ENCODE peak calls at places on chromosomes 7 and 10, in eight cellular contexts. I is activated CD4-positive, alpha-beta T cell treated with anti-CD3 and anti-CD28 coated beads, Interleukin-2, amount 50 U/mL, for 1 hour; M is GM20000; T is ureter; Z is RCC 7860; A is AG10803; N is HS-27A; S is stimulated activated CD4-positive, alpha-beta T cell treated with anti-CD3 and anti-CD28 coated beads, Interleukin-4, amount 100 ng/mL, for 4 hours. H is an unnamed sample.

GRCh38 chr10:72274730-72275350 is 1.1 kb downstream of the DDIT4 start:
- DNase-seq in S (peak), Z (no peak), N (no peak), M (peak), A (peak), I (peak), T (peak), H (peak)

GRCh38 chr7:126818393-126819196 is 434.1 kb downstream of the GRM8 start:
- DNase-seq in Z (no peak), I (no peak), A (no peak), M (no peak), N (no peak), S (no peak), T (no peak), H (no peak)

GRCh38 chr10:97887399-97887798 is 37.8 kb downstream of the GOLGA7B start:
- DNase-seq in T (no peak), A (no peak), S (no peak), Z (peak), I (no peak), M (no peak), N (no peak), H (no peak)

GRCh38 chr7:127704211-127704610 is 52.2 kb downstream of the SND1 start:
- DNase-seq in A (no peak), N (no peak), T (no peak), M (no peak), S (no peak), I (no peak), Z (peak), H (no peak)

GRCh38 chr10:29736325-29737208 is 101.8 kb upstream of the SVIL start:
- DNase-seq in A (no peak), I (peak), Z (peak), N (no peak), S (peak), M (peak), T (peak), H (peak)

GRCh38 chr7:11373546-11374142 is 400.0 kb downstream of the PHF14 start:
- DNase-seq in A (no peak), Z (peak), S (no peak), N (no peak), M (no peak), T (no peak), I (no peak), H (no peak)

GRCh38 chr10:97355571-97355975 is 21.0 kb upstream of the FRAT2 start:
- DNase-seq in I (no peak), T (no peak), N (no peak), A (no peak), S (no peak), M (no peak), Z (no peak), H (no peak)

GRCh38 chr10:59894114-59894513 is 12.2 kb downstream of the CCDC6 start:
- DNase-seq in S (no peak), Z (peak), T (peak), I (no peak), M (no peak), A (peak), N (no peak), H (no peak)

GRCh38 chr10:62811159-62811875 is 4.8 kb downstream of the EGR2 start:
- DNase-seq in M (peak), Z (no peak), T (no peak), N (no peak), S (peak), I (peak), A (no peak), H (peak)

GRCh38 chr10:97509120-97509670 is 10.5 kb downstream of the UBTD1 start:
- DNase-seq in A (no peak), M (no peak), T (no peak), N (no peak), Z (no peak), I (no peak), S (no peak), H (no peak)

GRCh38 chr7:23680417-23681405 is 712 bp downstream of the FAM221A start:
- DNase-seq in M (peak), A (peak), T (peak), N (no peak), I (peak), Z (no peak), S (peak), H (peak)

GRCh38 chr7:125347264-125347663 is 417.6 kb upstream of the POT1 start:
- DNase-seq in S (no peak), N (no peak), T (no peak), Z (no peak), M (no peak), I (no peak), A (no peak), H (no peak)

GRCh38 chr7:1348096-1348835 is 111.0 kb downstream of the MICALL2 start:
- DNase-seq in I (no peak), N (no peak), T (no peak), M (no peak), S (no peak), A (no peak), Z (no peak), H (no peak)

GRCh38 chr10:969473-970150 is 18.6 kb upstream of the GTPBP4 start:
- DNase-seq in M (no peak), T (no peak), Z (no peak), N (no peak), S (no peak), A (no peak), I (no peak), H (no peak)

GRCh38 chr7:80053098-80053497 is 81.5 kb upstream of the GNAI1 start:
- DNase-seq in A (no peak), Z (no peak), S (no peak), M (no peak), T (no peak), I (no peak), N (no peak), H (no peak)

GRCh38 chr10:132488231-132488821 is 49.3 kb upstream of the INPP5A start:
- DNase-seq in T (no peak), M (no peak), A (no peak), N (no peak), I (no peak), S (no peak), Z (no peak), H (no peak)

GRCh38 chr10:1411451-1411850 is 325.9 kb downstream of the ADARB2 start:
- DNase-seq in I (no peak), S (no peak), A (no peak), M (no peak), Z (no peak), N (no peak), T (no peak), H (no peak)

GRCh38 chr7:80775481-80775880 is 137.0 kb downstream of the CD36 start:
- DNase-seq in A (no peak), Z (no peak), I (no peak), M (no peak), T (no peak), S (no peak), N (no peak), H (no peak)

GRCh38 chr7:20185988-20186387 is 31.2 kb downstream of the MACC1 start:
- DNase-seq in Z (no peak), I (no peak), M (no peak), N (no peak), A (no peak), T (no peak), S (no peak), H (no peak)

GRCh38 chr7:66697451-66698438 is 42.8 kb upstream of the RABGEF1 start:
- DNase-seq in N (peak), A (peak), T (peak), S (no peak), M (no peak), Z (no peak), I (no peak), H (no peak)

GRCh38 chr7:75870557-75870956 is 8.3 kb upstream of the RHBDD2 start:
- DNase-seq in A (no peak), T (no peak), M (no peak), N (no peak), S (peak), I (no peak), Z (no peak), H (no peak)

GRCh38 chr10:114822771-114823463 is 1.3 kb downstream of the FHIP2A start:
- DNase-seq in A (peak), T (no peak), Z (peak), N (peak), I (no peak), M (no peak), S (no peak), H (no peak)

GRCh38 chr10:119006451-119007210 is 22.9 kb upstream of the NANOS1 start:
- DNase-seq in M (no peak), Z (peak), N (peak), A (peak), S (no peak), I (no peak), T (peak), H (no peak)

GRCh38 chr7:98414205-98414900 is 13.5 kb upstream of the BAIAP2L1 start:
- DNase-seq in Z (no peak), M (no peak), S (no peak), A (no peak), N (no peak), T (no peak), I (no peak), H (no peak)

GRCh38 chr7:137454169-137455166 is 110.9 kb upstream of the PTN start:
- DNase-seq in I (no peak), S (no peak), A (peak), M (peak), N (peak), T (peak), Z (peak), H (no peak)

GRCh38 chr10:49408437-49409306 is 12.8 kb upstream of the DRGX start:
- DNase-seq in S (no peak), N (no peak), M (no peak), Z (no peak), A (no peak), T (no peak), I (no peak), H (no peak)

GRCh38 chr10:102121739-102122372 is 1.7 kb upstream of the LDB1 start:
- DNase-seq in I (no peak), A (peak), S (no peak), M (no peak), N (no peak), Z (no peak), T (peak), H (no peak)

GRCh38 chr7:135180122-135180521 is 9.6 kb upstream of the CYREN start:
- DNase-seq in A (no peak), M (no peak), I (no peak), Z (peak), S (no peak), T (no peak), N (no peak), H (no peak)

GRCh38 chr7:151518105-151518780 is 1.5 kb downstream of the RHEB start:
- DNase-seq in N (no peak), Z (peak), A (peak), M (peak), T (peak), S (peak), I (peak), H (peak)

GRCh38 chr7:23216021-23216420 is 30.6 kb upstream of the GPNMB start:
- DNase-seq in Z (no peak), S (no peak), M (no peak), N (no peak), T (no peak), A (no peak), I (no peak), H (no peak)

GRCh38 chr7:57772126-57772924 is 322.3 kb downstream of the ZNF716 start:
- DNase-seq in T (no peak), A (no peak), Z (no peak), S (no peak), N (no peak), I (no peak), M (no peak), H (no peak)

GRCh38 chr10:24318517-24318916 is 109.6 kb downstream of the KIAA1217 start:
- DNase-seq in T (no peak), N (no peak), A (no peak), Z (no peak), M (no peak), S (no peak), I (no peak), H (no peak)